ENCODE peak calls at places on chromosomes 6 and 20, in eight cellular contexts. X is fibroblast of lung, G is mammary epithelial cell, Z is body of pancreas, N is lower leg skin, I is GM10248, B is GM06990, E is progenitor cell of endocrine pancreas. P is an unnamed sample.

GRCh38 chr6:164378330-164378729 is 931.1 kb downstream of the C6orf118 start:
- DNase-seq in X (no peak), G (no peak), Z (no peak), N (no peak), I (no peak), B (no peak), E (no peak), P (no peak)

GRCh38 chr6:140504776-140505175 is 1130.3 kb upstream of the CITED2 start:
- DNase-seq in X (no peak), G (no peak), Z (no peak), N (no peak), I (no peak), B (no peak), E (no peak), P (no peak)

GRCh38 chr6:113414511-113414910 is 442.6 kb upstream of the MARCKS start:
- DNase-seq in X (peak), G (peak), Z (peak), N (peak), I (no peak), B (no peak), E (no peak), P (no peak)

GRCh38 chr6:7902221-7902620 is 8.4 kb downstream of the TXNDC5 start:
- DNase-seq in X (no peak), G (no peak), Z (no peak), N (no peak), I (no peak), B (no peak), E (no peak), P (no peak)

GRCh38 chr6:19329078-19329477 is 508.1 kb upstream of the ID4 start:
- DNase-seq in X (no peak), G (no peak), Z (no peak), N (no peak), I (no peak), B (no peak), E (no peak), P (no peak)

GRCh38 chr6:149213829-149214228 is 103.7 kb upstream of the TAB2 start:
- DNase-seq in X (peak), G (no peak), Z (no peak), N (no peak), I (no peak), B (no peak), E (no peak), P (no peak)

GRCh38 chr20:46119028-46119546 is 973 bp downstream of the CD40 start:
- DNase-seq in X (no peak), G (no peak), Z (no peak), N (no peak), I (peak), B (peak), E (no peak), P (no peak)

GRCh38 chr6:15854378-15854777 is 191.6 kb upstream of the DTNBP1 start:
- DNase-seq in X (no peak), G (no peak), Z (no peak), N (no peak), I (no peak), B (no peak), E (no peak), P (no peak)

GRCh38 chr6:135830452-135830851 is 21.0 kb upstream of the PDE7B start:
- DNase-seq in X (peak), G (peak), Z (no peak), N (no peak), I (no peak), B (no peak), E (no peak), P (no peak)

GRCh38 chr20:33826270-33826897 is 15.2 kb downstream of the CHMP4B start:
- DNase-seq in X (no peak), G (peak), Z (peak), N (no peak), I (no peak), B (no peak), E (no peak), P (no peak)

GRCh38 chr6:112690497-112691202 is 343.5 kb downstream of the RFPL4B start:
- DNase-seq in X (peak), G (no peak), Z (no peak), N (no peak), I (no peak), B (no peak), E (no peak), P (no peak)

GRCh38 chr6:136927313-136927712 is 5.2 kb downstream of the SLC35D3 start:
- DNase-seq in X (no peak), G (peak), Z (no peak), N (no peak), I (peak), B (no peak), E (no peak), P (peak)
- TF ChIP-seq CTCF in X (peak), G (peak), Z (no peak), N (no peak), I (peak), B (peak), E (peak), P (peak)

GRCh38 chr6:9039258-9039657 is 603.9 kb upstream of the SLC35B3 start:
- DNase-seq in X (no peak), G (no peak), Z (no peak), N (no peak), I (no peak), B (no peak), E (no peak), P (no peak)
- TF ChIP-seq CTCF in X (no peak), G (peak), Z (no peak), N (no peak), I (no peak), B (no peak), E (no peak), P (no peak)

DNA sequence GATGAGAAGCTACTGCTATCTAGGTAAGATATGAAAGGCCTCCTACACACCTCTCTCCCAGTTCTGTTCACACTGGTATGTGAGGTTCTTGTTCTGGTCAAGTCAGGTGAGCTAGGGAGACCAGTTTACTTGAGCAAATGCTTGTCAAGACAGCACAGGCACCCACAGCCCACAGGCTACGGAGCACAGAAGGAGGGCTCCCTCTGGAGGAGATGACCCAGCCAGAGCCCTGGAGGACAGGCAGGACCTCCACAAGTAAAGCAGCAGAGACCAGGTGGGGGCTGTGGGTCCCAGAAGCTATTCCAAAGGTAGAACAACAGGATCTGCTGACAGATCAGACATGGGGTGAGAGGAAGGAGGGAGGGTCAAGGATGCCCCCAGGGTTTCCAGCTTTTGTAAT is 13.2 kb downstream of the MMP24OS start:
- DNase-seq in X (peak), G (peak), Z (no peak), N (no peak), I (no peak), B (no peak), E (no peak), P (peak)
- TF ChIP-seq CTCF in X (peak), G (peak), Z (no peak), N (no peak), I (peak), B (peak), E (peak), P (no peak)

DNA sequence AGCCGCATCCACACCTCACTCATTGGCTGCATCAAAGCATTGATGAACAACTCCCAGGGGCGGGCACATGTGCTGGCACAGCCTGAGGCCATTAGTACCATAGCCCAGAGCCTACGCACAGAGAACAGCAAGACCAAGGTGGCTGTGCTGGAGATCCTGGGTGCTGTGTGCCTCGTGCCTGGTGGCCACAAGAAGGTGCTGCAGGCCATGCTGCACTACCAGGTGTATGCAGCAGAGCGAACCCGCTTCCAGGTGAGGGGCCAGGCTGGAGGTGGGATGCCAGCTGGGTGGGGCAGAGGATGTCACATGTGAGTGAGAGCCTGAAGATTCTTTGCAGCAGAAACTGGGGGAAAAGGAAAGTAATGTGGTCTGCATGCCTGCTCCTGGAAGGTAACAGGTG is 66.7 kb downstream of the MOCS1 start:
- DNase-seq in X (no peak), G (no peak), Z (no peak), N (no peak), I (no peak), B (no peak), E (no peak), P (no peak)
- TF ChIP-seq CTCF in X (peak), G (peak), Z (no peak), N (no peak), I (no peak), B (no peak), E (peak), P (no peak)

GRCh38 chr6:63507096-63507495 is 65.2 kb upstream of the LOC128125822 start:
- DNase-seq in X (no peak), G (no peak), Z (no peak), N (no peak), I (no peak), B (no peak), E (no peak), P (no peak)
- TF ChIP-seq CTCF in X (no peak), G (no peak), Z (no peak), N (no peak), I (peak), B (no peak), E (no peak), P (no peak)

GRCh38 chr6:20746024-20746423 is 211.8 kb downstream of the CDKAL1 start:
- DNase-seq in X (peak), G (peak), Z (no peak), N (no peak), I (no peak), B (no peak), E (no peak), P (no peak)
- TF ChIP-seq CTCF in X (no peak), G (no peak), Z (no peak), N (no peak), I (no peak), B (no peak), E (no peak), P (no peak)

GRCh38 chr6:9628819-9629218 is 786.1 kb downstream of the TFAP2A start:
- DNase-seq in X (no peak), G (peak), Z (no peak), N (no peak), I (no peak), B (no peak), E (no peak), P (no peak)

GRCh38 chr6:9638861-9639260 is 776.0 kb downstream of the TFAP2A start:
- DNase-seq in X (no peak), G (no peak), Z (no peak), N (no peak), I (no peak), B (no peak), E (no peak), P (no peak)

GRCh38 chr6:9632026-9632425 is 782.8 kb downstream of the TFAP2A start:
- DNase-seq in X (no peak), G (no peak), Z (no peak), N (no peak), I (no peak), B (no peak), E (no peak), P (no peak)

DNA sequence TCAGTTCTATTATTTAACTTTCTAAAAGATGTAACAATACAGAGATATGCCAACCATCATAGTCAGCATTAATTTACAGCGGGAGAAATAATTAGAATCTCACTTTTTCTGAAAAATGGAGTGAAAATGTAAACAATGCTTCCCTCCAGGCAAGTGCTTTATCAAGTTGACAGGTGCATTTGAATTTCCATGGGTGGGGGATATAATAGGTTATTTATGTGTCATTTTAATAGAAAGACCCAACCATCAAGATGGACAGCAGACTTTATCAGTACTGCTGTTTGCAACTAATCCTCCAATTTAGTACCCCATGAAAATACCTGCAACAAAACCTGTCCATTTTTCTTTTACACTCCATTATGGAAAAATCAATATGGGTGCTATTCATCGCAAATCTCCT is 780.1 kb downstream of the TFAP2A start:
- DNase-seq in X (no peak), G (no peak), Z (no peak), N (no peak), I (no peak), B (no peak), E (no peak), P (no peak)
- TF ChIP-seq CTCF in X (no peak), G (no peak), Z (no peak), N (no peak), I (no peak), B (no peak), E (no peak), P (no peak)

GRCh38 chr20:13262302-13262650 is 41.2 kb downstream of the ISM1 start:
- DNase-seq in X (no peak), G (no peak), Z (no peak), N (no peak), I (no peak), B (no peak), E (no peak), P (no peak)
- TF ChIP-seq CTCF in X (no peak), G (no peak), Z (no peak), N (no peak), I (no peak), B (no peak), E (no peak), P (no peak)